ENCODE peak calls at places on chromosomes 6 and 20, in nine cellular contexts. One of them, this sample, is unnamed.

GRCh38 chr20:10218536-10219451 is at the start of gene SNAP25:
- DNase-seq in transverse colon: peak
- DNase-seq in prostate gland: peak
- DNase-seq in breast epithelium: peak
- DNase-seq in HCT116: peak
- DNase-seq in K562: peak
- DNase-seq in GM12878: no peak
- DNase-seq in esophagus muscularis mucosa: no peak
- DNase-seq in Panc1: peak
- DNase-seq in this sample: peak

GRCh38 chr6:4017847-4018193 is 61.1 kb downstream of the FAM217A start:
- DNase-seq in transverse colon: no peak
- DNase-seq in prostate gland: no peak
- DNase-seq in breast epithelium: no peak
- DNase-seq in HCT116: peak
- DNase-seq in K562: no peak
- DNase-seq in GM12878: no peak
- DNase-seq in esophagus muscularis mucosa: no peak
- DNase-seq in Panc1: no peak
- DNase-seq in this sample: no peak

GRCh38 chr6:128335963-128336362 is 184.4 kb downstream of the PTPRK start:
- DNase-seq in transverse colon: no peak
- DNase-seq in prostate gland: no peak
- DNase-seq in breast epithelium: no peak
- DNase-seq in HCT116: no peak
- DNase-seq in K562: no peak
- DNase-seq in GM12878: no peak
- DNase-seq in esophagus muscularis mucosa: no peak
- DNase-seq in Panc1: no peak
- DNase-seq in this sample: no peak

GRCh38 chr20:46883847-46884246 is 10.8 kb upstream of the EYA2 start:
- DNase-seq in transverse colon: no peak
- DNase-seq in prostate gland: no peak
- DNase-seq in breast epithelium: no peak
- DNase-seq in HCT116: no peak
- DNase-seq in K562: no peak
- DNase-seq in GM12878: no peak
- DNase-seq in esophagus muscularis mucosa: no peak
- DNase-seq in Panc1: no peak
- DNase-seq in this sample: no peak

GRCh38 chr6:28794175-28795002 is 129.4 kb downstream of the TRIM27 start:
- DNase-seq in transverse colon: no peak
- DNase-seq in prostate gland: no peak
- DNase-seq in breast epithelium: no peak
- DNase-seq in HCT116: no peak
- DNase-seq in K562: peak
- DNase-seq in GM12878: no peak
- DNase-seq in esophagus muscularis mucosa: no peak
- DNase-seq in Panc1: no peak
- DNase-seq in this sample: no peak

GRCh38 chr6:139369068-139369467 is 5.4 kb downstream of the CITED2 start:
- DNase-seq in transverse colon: no peak
- DNase-seq in prostate gland: no peak
- DNase-seq in breast epithelium: no peak
- DNase-seq in HCT116: no peak
- DNase-seq in K562: no peak
- DNase-seq in GM12878: no peak
- DNase-seq in esophagus muscularis mucosa: no peak
- DNase-seq in Panc1: no peak
- DNase-seq in this sample: no peak

GRCh38 chr6:165579151-165579550 is 83.9 kb downstream of the PDE10A start:
- DNase-seq in transverse colon: no peak
- DNase-seq in prostate gland: no peak
- DNase-seq in breast epithelium: no peak
- DNase-seq in HCT116: no peak
- DNase-seq in K562: no peak
- DNase-seq in GM12878: no peak
- DNase-seq in esophagus muscularis mucosa: no peak
- DNase-seq in Panc1: no peak
- DNase-seq in this sample: no peak

GRCh38 chr6:41713650-41714291 is 21.6 kb downstream of the TFEB start:
- DNase-seq in transverse colon: no peak
- DNase-seq in prostate gland: no peak
- DNase-seq in breast epithelium: no peak
- DNase-seq in HCT116: no peak
- DNase-seq in K562: no peak
- DNase-seq in GM12878: peak
- DNase-seq in esophagus muscularis mucosa: no peak
- DNase-seq in Panc1: no peak
- DNase-seq in this sample: no peak

GRCh38 chr20:45028424-45029136 is 62.3 kb downstream of the STK4 start:
- DNase-seq in transverse colon: no peak
- DNase-seq in prostate gland: no peak
- DNase-seq in breast epithelium: no peak
- DNase-seq in HCT116: no peak
- DNase-seq in K562: no peak
- DNase-seq in GM12878: no peak
- DNase-seq in esophagus muscularis mucosa: no peak
- DNase-seq in Panc1: no peak
- DNase-seq in this sample: no peak

GRCh38 chr6:79949235-79949634 is 1.9 kb upstream of the ELOVL4 start:
- DNase-seq in transverse colon: peak
- DNase-seq in prostate gland: peak
- DNase-seq in breast epithelium: no peak
- DNase-seq in HCT116: peak
- DNase-seq in K562: peak
- DNase-seq in GM12878: peak
- DNase-seq in esophagus muscularis mucosa: no peak
- DNase-seq in Panc1: peak
- DNase-seq in this sample: no peak

GRCh38 chr6:9896806-9897205 is 518.1 kb downstream of the TFAP2A start:
- DNase-seq in transverse colon: no peak
- DNase-seq in prostate gland: no peak
- DNase-seq in breast epithelium: no peak
- DNase-seq in HCT116: no peak
- DNase-seq in K562: no peak
- DNase-seq in GM12878: no peak
- DNase-seq in esophagus muscularis mucosa: no peak
- DNase-seq in Panc1: no peak
- DNase-seq in this sample: no peak

GRCh38 chr6:14117158-14118090 is at the start of gene CD83:
- DNase-seq in transverse colon: peak
- DNase-seq in prostate gland: peak
- DNase-seq in breast epithelium: peak
- DNase-seq in HCT116: peak
- DNase-seq in K562: peak
- DNase-seq in GM12878: no peak
- DNase-seq in esophagus muscularis mucosa: no peak
- DNase-seq in Panc1: no peak
- DNase-seq in this sample: no peak

GRCh38 chr6:106516629-106517028 is 112.7 kb downstream of the RTN4IP1 start:
- DNase-seq in transverse colon: no peak
- DNase-seq in prostate gland: no peak
- DNase-seq in breast epithelium: no peak
- DNase-seq in HCT116: no peak
- DNase-seq in K562: no peak
- DNase-seq in GM12878: no peak
- DNase-seq in esophagus muscularis mucosa: no peak
- DNase-seq in Panc1: no peak
- DNase-seq in this sample: no peak

GRCh38 chr6:106520711-106521367 is 108.5 kb downstream of the RTN4IP1 start:
- DNase-seq in transverse colon: peak
- DNase-seq in prostate gland: no peak
- DNase-seq in breast epithelium: no peak
- DNase-seq in HCT116: no peak
- DNase-seq in K562: peak
- DNase-seq in GM12878: peak
- DNase-seq in esophagus muscularis mucosa: no peak
- DNase-seq in Panc1: no peak
- DNase-seq in this sample: no peak

GRCh38 chr6:106519460-106520394 is 109.6 kb downstream of the RTN4IP1 start:
- DNase-seq in transverse colon: peak
- DNase-seq in prostate gland: peak
- DNase-seq in breast epithelium: no peak
- DNase-seq in HCT116: peak
- DNase-seq in K562: peak
- DNase-seq in GM12878: peak
- DNase-seq in esophagus muscularis mucosa: no peak
- DNase-seq in Panc1: peak
- DNase-seq in this sample: no peak

GRCh38 chr6:106517699-106518098 is 111.6 kb downstream of the RTN4IP1 start:
- DNase-seq in transverse colon: no peak
- DNase-seq in prostate gland: no peak
- DNase-seq in breast epithelium: no peak
- DNase-seq in HCT116: no peak
- DNase-seq in K562: no peak
- DNase-seq in GM12878: no peak
- DNase-seq in esophagus muscularis mucosa: no peak
- DNase-seq in Panc1: no peak
- DNase-seq in this sample: no peak

DNA sequence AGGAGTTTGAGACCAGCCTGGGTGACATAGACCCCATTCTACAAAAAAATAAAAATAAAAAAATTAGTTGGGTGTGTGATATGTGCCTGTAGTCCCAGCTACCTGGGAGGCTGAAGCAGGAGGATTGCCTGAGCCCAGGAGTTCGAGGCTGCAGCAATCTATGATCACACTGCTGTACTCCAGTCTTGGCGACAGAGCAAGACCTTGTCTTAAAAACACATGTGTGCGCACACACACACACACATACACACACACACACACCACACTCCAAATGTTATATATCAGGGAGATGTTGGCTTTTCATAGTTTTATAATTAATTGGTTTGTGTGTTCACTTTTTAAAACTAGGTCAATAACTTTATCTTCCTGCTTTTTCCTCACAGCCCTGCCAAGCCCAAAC is 110.5 kb downstream of the RTN4IP1 start:
- DNase-seq in transverse colon: no peak
- DNase-seq in prostate gland: no peak
- DNase-seq in breast epithelium: no peak
- DNase-seq in HCT116: no peak
- DNase-seq in K562: no peak
- DNase-seq in GM12878: no peak
- DNase-seq in esophagus muscularis mucosa: no peak
- DNase-seq in Panc1: no peak
- DNase-seq in this sample: no peak
- H3K4me3 ChIP-seq in transverse colon: no peak
- H3K4me3 ChIP-seq in prostate gland: no peak
- H3K4me3 ChIP-seq in breast epithelium: no peak
- H3K4me3 ChIP-seq in HCT116: no peak
- H3K4me3 ChIP-seq in K562: no peak
- H3K4me3 ChIP-seq in GM12878: peak
- H3K4me3 ChIP-seq in esophagus muscularis mucosa: no peak
- H3K4me3 ChIP-seq in Panc1: peak
- H3K4me3 ChIP-seq in this sample: no peak

DNA sequence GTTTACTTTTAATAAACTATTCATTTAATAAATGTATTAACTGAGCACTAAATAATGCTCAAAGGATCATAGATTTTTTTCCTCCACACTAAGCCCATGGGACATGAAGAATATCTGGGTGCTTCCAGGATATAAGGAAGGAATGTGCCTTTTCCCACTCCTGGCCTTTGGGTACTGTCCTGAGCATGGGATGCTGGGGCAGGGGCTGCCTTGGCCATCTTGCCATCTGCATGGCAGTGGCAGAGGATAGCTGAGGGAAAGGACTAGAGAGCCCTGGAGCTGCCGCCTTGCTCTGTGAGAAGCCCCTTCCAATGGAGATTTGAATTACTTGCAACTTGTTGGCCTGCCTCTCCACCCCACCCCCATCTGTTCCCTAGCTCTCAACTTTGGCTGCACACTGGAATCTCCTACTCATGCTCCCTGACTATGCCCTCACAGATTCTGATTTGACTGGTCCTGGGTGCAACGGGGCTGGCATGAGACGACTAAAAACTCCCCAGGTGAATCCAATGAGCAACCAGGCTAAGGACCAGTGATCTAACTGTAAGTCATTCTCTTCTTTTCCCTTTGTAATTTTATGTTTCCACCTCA is 15.6 kb downstream of the DDRGK1 start:
- DNase-seq in transverse colon: no peak
- DNase-seq in prostate gland: no peak
- DNase-seq in breast epithelium: no peak
- DNase-seq in HCT116: no peak
- DNase-seq in K562: no peak
- DNase-seq in GM12878: no peak
- DNase-seq in esophagus muscularis mucosa: no peak
- DNase-seq in Panc1: no peak
- DNase-seq in this sample: no peak
- TF ChIP-seq POLR2AphosphoS5 in transverse colon: no peak
- TF ChIP-seq POLR2AphosphoS5 in prostate gland: no peak
- TF ChIP-seq POLR2AphosphoS5 in breast epithelium: no peak
- TF ChIP-seq POLR2AphosphoS5 in HCT116: no peak
- TF ChIP-seq POLR2AphosphoS5 in K562: no peak
- TF ChIP-seq POLR2AphosphoS5 in GM12878: no peak
- TF ChIP-seq POLR2AphosphoS5 in esophagus muscularis mucosa: no peak
- TF ChIP-seq POLR2AphosphoS5 in Panc1: no peak
- TF ChIP-seq POLR2AphosphoS5 in this sample: no peak

DNA sequence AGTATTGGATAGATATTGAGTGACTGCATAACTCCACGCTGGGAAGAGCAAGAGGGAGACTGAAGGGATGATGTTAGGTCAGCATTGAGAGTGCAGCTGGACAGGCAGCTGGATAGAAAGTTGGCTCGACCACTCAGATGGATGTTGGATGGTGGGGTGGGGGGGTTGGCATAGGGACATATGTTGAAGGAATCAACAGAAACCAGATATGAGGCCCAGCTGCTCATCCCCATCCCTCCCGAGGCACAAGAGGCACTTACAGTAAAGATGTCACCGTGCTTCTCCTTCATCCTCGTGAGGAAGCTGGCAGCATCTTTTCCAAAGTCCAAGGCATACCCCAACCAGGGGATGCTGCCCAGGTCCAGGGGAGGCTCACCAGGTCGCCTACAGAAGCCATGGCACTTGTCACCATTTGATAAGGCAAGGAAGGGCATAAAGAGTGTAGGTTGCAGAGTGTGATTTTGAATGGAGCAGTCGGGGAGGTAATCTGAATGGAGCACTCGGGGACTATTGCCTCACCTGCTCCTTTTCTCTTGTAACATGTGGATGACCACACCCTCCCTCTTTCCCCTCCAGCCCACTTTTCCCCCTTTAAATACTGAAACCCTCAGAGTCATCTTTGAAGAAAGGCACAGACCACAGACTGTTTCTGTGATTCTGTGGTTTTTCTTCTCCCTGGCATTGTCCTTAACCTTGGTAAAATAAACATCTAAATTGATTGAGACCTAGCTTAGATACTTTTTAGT is 18.0 kb downstream of the PTGIS start:
- DNase-seq in transverse colon: no peak
- DNase-seq in prostate gland: no peak
- DNase-seq in breast epithelium: no peak
- DNase-seq in HCT116: no peak
- DNase-seq in K562: no peak
- DNase-seq in GM12878: no peak
- DNase-seq in esophagus muscularis mucosa: no peak
- DNase-seq in Panc1: no peak
- DNase-seq in this sample: no peak
- H3K27ac ChIP-seq in transverse colon: no peak
- H3K27ac ChIP-seq in prostate gland: no peak
- H3K27ac ChIP-seq in breast epithelium: no peak
- H3K27ac ChIP-seq in HCT116: no peak
- H3K27ac ChIP-seq in K562: no peak
- H3K27ac ChIP-seq in GM12878: no peak
- H3K27ac ChIP-seq in esophagus muscularis mucosa: no peak
- H3K27ac ChIP-seq in Panc1: no peak
- H3K27ac ChIP-seq in this sample: no peak

GRCh38 chr6:1396952-1397868 is 7.8 kb downstream of the FOXF2 start:
- DNase-seq in transverse colon: peak
- DNase-seq in prostate gland: peak
- DNase-seq in breast epithelium: peak
- DNase-seq in HCT116: peak
- DNase-seq in K562: peak
- DNase-seq in GM12878: peak
- DNase-seq in esophagus muscularis mucosa: peak
- DNase-seq in Panc1: peak
- DNase-seq in this sample: no peak
- H3K4me3 ChIP-seq in transverse colon: no peak
- H3K4me3 ChIP-seq in prostate gland: no peak
- H3K4me3 ChIP-seq in breast epithelium: no peak
- H3K4me3 ChIP-seq in HCT116: no peak
- H3K4me3 ChIP-seq in K562: no peak
- H3K4me3 ChIP-seq in GM12878: no peak
- H3K4me3 ChIP-seq in esophagus muscularis mucosa: peak
- H3K4me3 ChIP-seq in Panc1: no peak
- H3K4me3 ChIP-seq in this sample: peak